ENCODE peak calls at places on chromosomes 2 and 18, in seven cellular contexts. One of them, this sample, is unnamed.

GRCh38 chr2:139142252-139142651 is 362.1 kb upstream of the NXPH2 start:
- DNase-seq in brain pericyte: no peak
- DNase-seq in activated CD8-positive, alpha-beta memory T cell treated with anti-CD3 and anti-CD28 coated beads for 1 hour: no peak
- DNase-seq in heart right ventricle: no peak
- DNase-seq in breast epithelium: no peak
- DNase-seq in SW480: peak
- DNase-seq in fibroblast of mammary gland: peak
- DNase-seq in this sample: no peak

GRCh38 chr2:20468549-20469500 is 22.0 kb downstream of the RHOB start:
- DNase-seq in brain pericyte: no peak
- DNase-seq in fibroblast of mammary gland: no peak
- DNase-seq in heart right ventricle: no peak
- DNase-seq in SW480: no peak
- DNase-seq in breast epithelium: no peak
- DNase-seq in activated CD8-positive, alpha-beta memory T cell treated with anti-CD3 and anti-CD28 coated beads for 1 hour: no peak
- DNase-seq in this sample: no peak

GRCh38 chr2:230042195-230042594 is 26.5 kb downstream of the SLC16A14 start:
- DNase-seq in SW480: no peak
- DNase-seq in heart right ventricle: no peak
- DNase-seq in brain pericyte: no peak
- DNase-seq in fibroblast of mammary gland: peak
- DNase-seq in activated CD8-positive, alpha-beta memory T cell treated with anti-CD3 and anti-CD28 coated beads for 1 hour: no peak
- DNase-seq in breast epithelium: no peak
- DNase-seq in this sample: no peak

GRCh38 chr2:152718909-152719645 is 657 bp downstream of the ARL6IP6 start:
- DNase-seq in breast epithelium: no peak
- DNase-seq in SW480: peak
- DNase-seq in heart right ventricle: no peak
- DNase-seq in brain pericyte: peak
- DNase-seq in fibroblast of mammary gland: peak
- DNase-seq in activated CD8-positive, alpha-beta memory T cell treated with anti-CD3 and anti-CD28 coated beads for 1 hour: no peak
- DNase-seq in this sample: no peak

GRCh38 chr18:70442933-70443332 is 154.1 kb downstream of the SOCS6 start:
- DNase-seq in breast epithelium: no peak
- DNase-seq in brain pericyte: no peak
- DNase-seq in SW480: no peak
- DNase-seq in fibroblast of mammary gland: no peak
- DNase-seq in heart right ventricle: no peak
- DNase-seq in activated CD8-positive, alpha-beta memory T cell treated with anti-CD3 and anti-CD28 coated beads for 1 hour: no peak
- DNase-seq in this sample: no peak

GRCh38 chr2:134289225-134289624 is 35.4 kb downstream of the MGAT5 start:
- DNase-seq in heart right ventricle: no peak
- DNase-seq in breast epithelium: no peak
- DNase-seq in fibroblast of mammary gland: no peak
- DNase-seq in brain pericyte: no peak
- DNase-seq in SW480: no peak
- DNase-seq in activated CD8-positive, alpha-beta memory T cell treated with anti-CD3 and anti-CD28 coated beads for 1 hour: no peak
- DNase-seq in this sample: no peak

GRCh38 chr2:44100351-44100750 is 68.3 kb upstream of the PPM1B start:
- DNase-seq in breast epithelium: no peak
- DNase-seq in activated CD8-positive, alpha-beta memory T cell treated with anti-CD3 and anti-CD28 coated beads for 1 hour: no peak
- DNase-seq in heart right ventricle: peak
- DNase-seq in SW480: peak
- DNase-seq in brain pericyte: no peak
- DNase-seq in fibroblast of mammary gland: peak
- DNase-seq in this sample: peak

GRCh38 chr18:58213445-58213844 is 169.4 kb downstream of the NEDD4L start:
- DNase-seq in SW480: peak
- DNase-seq in breast epithelium: no peak
- DNase-seq in heart right ventricle: no peak
- DNase-seq in activated CD8-positive, alpha-beta memory T cell treated with anti-CD3 and anti-CD28 coated beads for 1 hour: no peak
- DNase-seq in fibroblast of mammary gland: peak
- DNase-seq in brain pericyte: no peak
- DNase-seq in this sample: no peak

GRCh38 chr2:78707776-78708386 is 317.6 kb upstream of the REG3G start:
- DNase-seq in activated CD8-positive, alpha-beta memory T cell treated with anti-CD3 and anti-CD28 coated beads for 1 hour: no peak
- DNase-seq in heart right ventricle: no peak
- DNase-seq in brain pericyte: no peak
- DNase-seq in breast epithelium: no peak
- DNase-seq in fibroblast of mammary gland: no peak
- DNase-seq in SW480: no peak
- DNase-seq in this sample: no peak

GRCh38 chr2:225670111-225670974 is 270.8 kb downstream of the NYAP2 start:
- DNase-seq in fibroblast of mammary gland: peak
- DNase-seq in activated CD8-positive, alpha-beta memory T cell treated with anti-CD3 and anti-CD28 coated beads for 1 hour: no peak
- DNase-seq in heart right ventricle: no peak
- DNase-seq in SW480: peak
- DNase-seq in breast epithelium: no peak
- DNase-seq in brain pericyte: no peak
- DNase-seq in this sample: peak

GRCh38 chr2:185608799-185609198 is 129.8 kb upstream of the FSIP2 start:
- DNase-seq in heart right ventricle: no peak
- DNase-seq in breast epithelium: no peak
- DNase-seq in SW480: peak
- DNase-seq in fibroblast of mammary gland: peak
- DNase-seq in brain pericyte: no peak
- DNase-seq in activated CD8-positive, alpha-beta memory T cell treated with anti-CD3 and anti-CD28 coated beads for 1 hour: no peak
- DNase-seq in this sample: peak

GRCh38 chr18:41073372-41073954 is 881.6 kb upstream of the PIK3C3 start:
- DNase-seq in brain pericyte: no peak
- DNase-seq in SW480: no peak
- DNase-seq in activated CD8-positive, alpha-beta memory T cell treated with anti-CD3 and anti-CD28 coated beads for 1 hour: no peak
- DNase-seq in heart right ventricle: no peak
- DNase-seq in breast epithelium: no peak
- DNase-seq in fibroblast of mammary gland: peak
- DNase-seq in this sample: no peak

GRCh38 chr18:26677957-26678356 is 129.6 kb upstream of the KCTD1 start:
- DNase-seq in brain pericyte: no peak
- DNase-seq in SW480: no peak
- DNase-seq in activated CD8-positive, alpha-beta memory T cell treated with anti-CD3 and anti-CD28 coated beads for 1 hour: no peak
- DNase-seq in heart right ventricle: no peak
- DNase-seq in fibroblast of mammary gland: no peak
- DNase-seq in breast epithelium: no peak
- DNase-seq in this sample: no peak

GRCh38 chr18:35588995-35589394 is 7.5 kb downstream of the GALNT1 start:
- DNase-seq in brain pericyte: no peak
- DNase-seq in SW480: no peak
- DNase-seq in fibroblast of mammary gland: no peak
- DNase-seq in activated CD8-positive, alpha-beta memory T cell treated with anti-CD3 and anti-CD28 coated beads for 1 hour: no peak
- DNase-seq in heart right ventricle: no peak
- DNase-seq in breast epithelium: no peak
- DNase-seq in this sample: no peak

GRCh38 chr2:32342811-32343210 is 14.0 kb upstream of the BIRC6 start:
- DNase-seq in brain pericyte: no peak
- DNase-seq in heart right ventricle: no peak
- DNase-seq in fibroblast of mammary gland: peak
- DNase-seq in SW480: no peak
- DNase-seq in activated CD8-positive, alpha-beta memory T cell treated with anti-CD3 and anti-CD28 coated beads for 1 hour: no peak
- DNase-seq in breast epithelium: no peak
- DNase-seq in this sample: peak

GRCh38 chr2:8494589-8494988 is 187.3 kb upstream of the ID2 start:
- DNase-seq in breast epithelium: no peak
- DNase-seq in activated CD8-positive, alpha-beta memory T cell treated with anti-CD3 and anti-CD28 coated beads for 1 hour: no peak
- DNase-seq in SW480: no peak
- DNase-seq in heart right ventricle: no peak
- DNase-seq in brain pericyte: no peak
- DNase-seq in fibroblast of mammary gland: no peak
- DNase-seq in this sample: no peak

GRCh38 chr18:23761941-23762340 is 72.7 kb downstream of the LAMA3 start:
- DNase-seq in brain pericyte: no peak
- DNase-seq in activated CD8-positive, alpha-beta memory T cell treated with anti-CD3 and anti-CD28 coated beads for 1 hour: no peak
- DNase-seq in SW480: no peak
- DNase-seq in breast epithelium: no peak
- DNase-seq in fibroblast of mammary gland: no peak
- DNase-seq in heart right ventricle: no peak
- DNase-seq in this sample: no peak

GRCh38 chr2:239355724-239356123 is 45.1 kb downstream of the HDAC4 start:
- DNase-seq in breast epithelium: no peak
- DNase-seq in brain pericyte: no peak
- DNase-seq in activated CD8-positive, alpha-beta memory T cell treated with anti-CD3 and anti-CD28 coated beads for 1 hour: no peak
- DNase-seq in fibroblast of mammary gland: no peak
- DNase-seq in heart right ventricle: no peak
- DNase-seq in SW480: no peak
- DNase-seq in this sample: no peak

GRCh38 chr2:39631256-39631655 is 34.5 kb upstream of the TMEM178A start:
- DNase-seq in fibroblast of mammary gland: no peak
- DNase-seq in activated CD8-positive, alpha-beta memory T cell treated with anti-CD3 and anti-CD28 coated beads for 1 hour: no peak
- DNase-seq in brain pericyte: no peak
- DNase-seq in breast epithelium: no peak
- DNase-seq in SW480: no peak
- DNase-seq in heart right ventricle: no peak
- DNase-seq in this sample: no peak

GRCh38 chr2:209648714-209649113 is 122.9 kb upstream of the UNC80 start:
- DNase-seq in activated CD8-positive, alpha-beta memory T cell treated with anti-CD3 and anti-CD28 coated beads for 1 hour: no peak
- DNase-seq in heart right ventricle: no peak
- DNase-seq in brain pericyte: no peak
- DNase-seq in breast epithelium: no peak
- DNase-seq in SW480: no peak
- DNase-seq in fibroblast of mammary gland: peak
- DNase-seq in this sample: no peak

GRCh38 chr2:16640024-16640423 is 25.6 kb downstream of the CYRIA start:
- DNase-seq in brain pericyte: no peak
- DNase-seq in SW480: no peak
- DNase-seq in heart right ventricle: no peak
- DNase-seq in breast epithelium: no peak
- DNase-seq in activated CD8-positive, alpha-beta memory T cell treated with anti-CD3 and anti-CD28 coated beads for 1 hour: no peak
- DNase-seq in fibroblast of mammary gland: no peak
- DNase-seq in this sample: no peak

GRCh38 chr2:120513776-120514357 is 167.9 kb downstream of the INHBB start:
- DNase-seq in SW480: no peak
- DNase-seq in activated CD8-positive, alpha-beta memory T cell treated with anti-CD3 and anti-CD28 coated beads for 1 hour: no peak
- DNase-seq in brain pericyte: no peak
- DNase-seq in breast epithelium: no peak
- DNase-seq in heart right ventricle: no peak
- DNase-seq in fibroblast of mammary gland: no peak
- DNase-seq in this sample: no peak

GRCh38 chr2:236761358-236761757 is 191.7 kb downstream of the ACKR3 start:
- DNase-seq in heart right ventricle: no peak
- DNase-seq in brain pericyte: no peak
- DNase-seq in SW480: no peak
- DNase-seq in activated CD8-positive, alpha-beta memory T cell treated with anti-CD3 and anti-CD28 coated beads for 1 hour: no peak
- DNase-seq in breast epithelium: no peak
- DNase-seq in fibroblast of mammary gland: no peak
- DNase-seq in this sample: no peak

GRCh38 chr18:76620326-76620813 is 125.3 kb upstream of the ZNF516 start:
- DNase-seq in brain pericyte: peak
- DNase-seq in activated CD8-positive, alpha-beta memory T cell treated with anti-CD3 and anti-CD28 coated beads for 1 hour: no peak
- DNase-seq in fibroblast of mammary gland: peak
- DNase-seq in breast epithelium: no peak
- DNase-seq in heart right ventricle: peak
- DNase-seq in SW480: no peak
- DNase-seq in this sample: no peak

GRCh38 chr2:187875836-187876235 is 321.6 kb upstream of the TFPI start:
- DNase-seq in heart right ventricle: no peak
- DNase-seq in activated CD8-positive, alpha-beta memory T cell treated with anti-CD3 and anti-CD28 coated beads for 1 hour: no peak
- DNase-seq in fibroblast of mammary gland: peak
- DNase-seq in breast epithelium: no peak
- DNase-seq in SW480: no peak
- DNase-seq in brain pericyte: no peak
- DNase-seq in this sample: no peak

GRCh38 chr2:235879116-235879515 is 289.1 kb downstream of the GBX2 start:
- DNase-seq in brain pericyte: no peak
- DNase-seq in SW480: no peak
- DNase-seq in fibroblast of mammary gland: no peak
- DNase-seq in breast epithelium: no peak
- DNase-seq in activated CD8-positive, alpha-beta memory T cell treated with anti-CD3 and anti-CD28 coated beads for 1 hour: no peak
- DNase-seq in heart right ventricle: no peak
- DNase-seq in this sample: no peak

GRCh38 chr2:84832772-84833461 is 48.0 kb downstream of the TRABD2A start:
- DNase-seq in SW480: no peak
- DNase-seq in breast epithelium: no peak
- DNase-seq in fibroblast of mammary gland: no peak
- DNase-seq in brain pericyte: no peak
- DNase-seq in activated CD8-positive, alpha-beta memory T cell treated with anti-CD3 and anti-CD28 coated beads for 1 hour: no peak
- DNase-seq in heart right ventricle: no peak
- DNase-seq in this sample: no peak

GRCh38 chr2:10225291-10226031 is 77.2 kb upstream of the HPCAL1 start:
- DNase-seq in fibroblast of mammary gland: no peak
- DNase-seq in activated CD8-positive, alpha-beta memory T cell treated with anti-CD3 and anti-CD28 coated beads for 1 hour: no peak
- DNase-seq in heart right ventricle: no peak
- DNase-seq in brain pericyte: no peak
- DNase-seq in SW480: peak
- DNase-seq in breast epithelium: peak
- DNase-seq in this sample: no peak

GRCh38 chr2:45745231-45745630 is 93.8 kb downstream of the PRKCE start:
- DNase-seq in brain pericyte: no peak
- DNase-seq in activated CD8-positive, alpha-beta memory T cell treated with anti-CD3 and anti-CD28 coated beads for 1 hour: no peak
- DNase-seq in SW480: no peak
- DNase-seq in fibroblast of mammary gland: peak
- DNase-seq in heart right ventricle: no peak
- DNase-seq in breast epithelium: no peak
- DNase-seq in this sample: no peak

GRCh38 chr18:45521151-45521550 is 94.1 kb upstream of the SLC14A2 start:
- DNase-seq in activated CD8-positive, alpha-beta memory T cell treated with anti-CD3 and anti-CD28 coated beads for 1 hour: no peak
- DNase-seq in heart right ventricle: no peak
- DNase-seq in SW480: no peak
- DNase-seq in breast epithelium: no peak
- DNase-seq in brain pericyte: no peak
- DNase-seq in fibroblast of mammary gland: peak
- DNase-seq in this sample: no peak

GRCh38 chr2:239252433-239253200 is 148.2 kb downstream of the HDAC4 start:
- DNase-seq in SW480: peak
- DNase-seq in fibroblast of mammary gland: no peak
- DNase-seq in brain pericyte: no peak
- DNase-seq in heart right ventricle: peak
- DNase-seq in activated CD8-positive, alpha-beta memory T cell treated with anti-CD3 and anti-CD28 coated beads for 1 hour: no peak
- DNase-seq in breast epithelium: no peak
- DNase-seq in this sample: no peak

GRCh38 chr2:120238728-120239487 is 13.7 kb upstream of the RALB start:
- DNase-seq in brain pericyte: no peak
- DNase-seq in SW480: peak
- DNase-seq in breast epithelium: peak
- DNase-seq in heart right ventricle: no peak
- DNase-seq in activated CD8-positive, alpha-beta memory T cell treated with anti-CD3 and anti-CD28 coated beads for 1 hour: no peak
- DNase-seq in fibroblast of mammary gland: peak
- DNase-seq in this sample: peak

GRCh38 chr18:23487738-23488625 is 15.3 kb upstream of the RMC1 start:
- DNase-seq in heart right ventricle: no peak
- DNase-seq in activated CD8-positive, alpha-beta memory T cell treated with anti-CD3 and anti-CD28 coated beads for 1 hour: no peak
- DNase-seq in brain pericyte: no peak
- DNase-seq in fibroblast of mammary gland: no peak
- DNase-seq in breast epithelium: no peak
- DNase-seq in SW480: no peak
- DNase-seq in this sample: no peak

GRCh38 chr2:45890819-45891218 is 239.3 kb downstream of the PRKCE start:
- DNase-seq in breast epithelium: no peak
- DNase-seq in brain pericyte: no peak
- DNase-seq in heart right ventricle: no peak
- DNase-seq in fibroblast of mammary gland: no peak
- DNase-seq in SW480: no peak
- DNase-seq in activated CD8-positive, alpha-beta memory T cell treated with anti-CD3 and anti-CD28 coated beads for 1 hour: no peak
- DNase-seq in this sample: no peak

GRCh38 chr2:24342110-24342910 is 18.0 kb downstream of the ITSN2 start:
- DNase-seq in brain pericyte: no peak
- DNase-seq in heart right ventricle: no peak
- DNase-seq in activated CD8-positive, alpha-beta memory T cell treated with anti-CD3 and anti-CD28 coated beads for 1 hour: no peak
- DNase-seq in fibroblast of mammary gland: peak
- DNase-seq in breast epithelium: no peak
- DNase-seq in SW480: no peak
- DNase-seq in this sample: no peak

GRCh38 chr2:230916218-230916617 is 8.8 kb downstream of the GPR55 start:
- DNase-seq in heart right ventricle: no peak
- DNase-seq in activated CD8-positive, alpha-beta memory T cell treated with anti-CD3 and anti-CD28 coated beads for 1 hour: no peak
- DNase-seq in SW480: no peak
- DNase-seq in fibroblast of mammary gland: no peak
- DNase-seq in breast epithelium: peak
- DNase-seq in brain pericyte: no peak
- DNase-seq in this sample: no peak